ENCODE peak calls at places on chromosomes 13 and 19, in four cellular contexts. One of them, this sample, is unnamed.

GRCh38 chr19:31666126-31666525 is 316.9 kb upstream of the TSHZ3 start:
- DNase-seq in HL-60: no peak
- DNase-seq in fibroblast of pulmonary artery: no peak
- DNase-seq in astrocyte of the spinal cord: no peak
- DNase-seq in this sample: no peak

GRCh38 chr13:110108348-110109139 is 198.4 kb downstream of the COL4A1 start:
- DNase-seq in HL-60: peak
- DNase-seq in fibroblast of pulmonary artery: peak
- DNase-seq in astrocyte of the spinal cord: peak
- DNase-seq in this sample: peak

GRCh38 chr19:15378529-15379082 is 981 bp downstream of the AKAP8 start:
- DNase-seq in HL-60: no peak
- DNase-seq in fibroblast of pulmonary artery: peak
- DNase-seq in astrocyte of the spinal cord: peak
- DNase-seq in this sample: no peak

GRCh38 chr19:52196256-52196967 is 6.6 kb downstream of the PPP2R1A start:
- DNase-seq in HL-60: no peak
- DNase-seq in fibroblast of pulmonary artery: no peak
- DNase-seq in astrocyte of the spinal cord: no peak
- DNase-seq in this sample: no peak

GRCh38 chr13:109869312-109870237 is 83.2 kb upstream of the IRS2 start:
- DNase-seq in HL-60: no peak
- DNase-seq in fibroblast of pulmonary artery: peak
- DNase-seq in astrocyte of the spinal cord: peak
- DNase-seq in this sample: no peak

GRCh38 chr13:40206241-40207109 is 460.0 kb downstream of the FOXO1 start:
- DNase-seq in HL-60: no peak
- DNase-seq in fibroblast of pulmonary artery: peak
- DNase-seq in astrocyte of the spinal cord: no peak
- DNase-seq in this sample: no peak

GRCh38 chr19:33383722-33384292 is 10.3 kb downstream of the CEBPG start:
- DNase-seq in HL-60: no peak
- DNase-seq in fibroblast of pulmonary artery: no peak
- DNase-seq in astrocyte of the spinal cord: no peak
- DNase-seq in this sample: no peak

GRCh38 chr13:29548722-29549446 is 46.6 kb downstream of the SLC7A1 start:
- DNase-seq in HL-60: no peak
- DNase-seq in fibroblast of pulmonary artery: peak
- DNase-seq in astrocyte of the spinal cord: peak
- DNase-seq in this sample: peak

GRCh38 chr13:76335463-76335862 is 550.7 kb downstream of the KCTD12 start:
- DNase-seq in HL-60: no peak
- DNase-seq in fibroblast of pulmonary artery: no peak
- DNase-seq in astrocyte of the spinal cord: no peak
- DNase-seq in this sample: no peak

GRCh38 chr19:4609878-4610511 is 29.3 kb upstream of the TNFAIP8L1 start:
- DNase-seq in HL-60: peak
- DNase-seq in fibroblast of pulmonary artery: no peak
- DNase-seq in astrocyte of the spinal cord: no peak
- DNase-seq in this sample: no peak

GRCh38 chr13:59425211-59425721 is 738.5 kb downstream of the DIAPH3 start:
- DNase-seq in HL-60: no peak
- DNase-seq in fibroblast of pulmonary artery: peak
- DNase-seq in astrocyte of the spinal cord: peak
- DNase-seq in this sample: peak

GRCh38 chr19:8209965-8210659 is 942 bp downstream of the CERS4 start:
- DNase-seq in HL-60: no peak
- DNase-seq in fibroblast of pulmonary artery: no peak
- DNase-seq in astrocyte of the spinal cord: no peak
- DNase-seq in this sample: no peak

GRCh38 chr13:50425772-50426171 is 410.5 kb downstream of the KCNRG start:
- DNase-seq in HL-60: no peak
- DNase-seq in fibroblast of pulmonary artery: no peak
- DNase-seq in astrocyte of the spinal cord: no peak
- DNase-seq in this sample: no peak

GRCh38 chr13:47858678-47859050 is 142.4 kb downstream of the SUCLA2 start:
- DNase-seq in HL-60: no peak
- DNase-seq in fibroblast of pulmonary artery: peak
- DNase-seq in astrocyte of the spinal cord: peak
- DNase-seq in this sample: peak

GRCh38 chr13:73074101-73074500 is 15.3 kb downstream of the KLF5 start:
- DNase-seq in HL-60: no peak
- DNase-seq in fibroblast of pulmonary artery: peak
- DNase-seq in astrocyte of the spinal cord: no peak
- DNase-seq in this sample: no peak

GRCh38 chr13:46472384-46472783 is 80.6 kb upstream of the LRCH1 start:
- DNase-seq in HL-60: no peak
- DNase-seq in fibroblast of pulmonary artery: no peak
- DNase-seq in astrocyte of the spinal cord: no peak
- DNase-seq in this sample: no peak

GRCh38 chr13:98206946-98207345 is 29.9 kb upstream of the RNF113B start:
- DNase-seq in HL-60: no peak
- DNase-seq in fibroblast of pulmonary artery: peak
- DNase-seq in astrocyte of the spinal cord: peak
- DNase-seq in this sample: peak

GRCh38 chr19:46076031-46076880 is 35.5 kb upstream of the IGFL4 start:
- DNase-seq in HL-60: no peak
- DNase-seq in fibroblast of pulmonary artery: no peak
- DNase-seq in astrocyte of the spinal cord: no peak
- DNase-seq in this sample: no peak

GRCh38 chr19:46076951-46077814 is 36.4 kb upstream of the IGFL4 start:
- DNase-seq in HL-60: peak
- DNase-seq in fibroblast of pulmonary artery: peak
- DNase-seq in astrocyte of the spinal cord: peak
- DNase-seq in this sample: peak

GRCh38 chr19:46080561-46080960 is 39.8 kb upstream of the IGFL4 start:
- DNase-seq in HL-60: no peak
- DNase-seq in fibroblast of pulmonary artery: peak
- DNase-seq in astrocyte of the spinal cord: peak
- DNase-seq in this sample: peak

GRCh38 chr19:46081928-46082727 is 41.3 kb upstream of the IGFL4 start:
- DNase-seq in HL-60: peak
- DNase-seq in fibroblast of pulmonary artery: peak
- DNase-seq in astrocyte of the spinal cord: peak
- DNase-seq in this sample: peak

DNA sequence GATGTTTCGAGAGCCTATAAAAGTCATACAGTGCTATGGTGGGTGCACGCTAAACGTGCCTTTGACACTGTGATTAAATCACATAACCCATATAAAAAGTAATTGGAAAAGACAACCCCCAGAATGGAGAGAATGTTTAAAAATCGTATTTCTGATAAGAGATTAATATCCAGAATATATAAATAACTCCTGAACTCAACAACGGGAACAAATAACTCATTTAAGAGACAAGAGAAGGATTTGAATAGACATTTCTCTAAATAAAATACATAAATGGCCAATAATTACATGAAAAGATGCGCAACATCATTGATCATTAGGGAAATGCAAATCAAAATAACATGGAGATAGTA is 37.0 kb upstream of the IGFL4 start:
- DNase-seq in HL-60: no peak
- DNase-seq in fibroblast of pulmonary artery: no peak
- DNase-seq in astrocyte of the spinal cord: no peak
- DNase-seq in this sample: no peak
- H3K4me3 ChIP-seq in HL-60: no peak
- H3K4me3 ChIP-seq in fibroblast of pulmonary artery: no peak
- H3K4me3 ChIP-seq in astrocyte of the spinal cord: no peak
- H3K4me3 ChIP-seq in this sample: no peak

GRCh38 chr19:58361900-58362271 is 665 bp downstream of the ZNF497 start:
- DNase-seq in HL-60: peak
- DNase-seq in fibroblast of pulmonary artery: peak
- DNase-seq in astrocyte of the spinal cord: no peak
- DNase-seq in this sample: peak

GRCh38 chr19:58357798-58358145 is 4.5 kb upstream of the A1BG start:
- DNase-seq in HL-60: no peak
- DNase-seq in fibroblast of pulmonary artery: no peak
- DNase-seq in astrocyte of the spinal cord: no peak
- DNase-seq in this sample: no peak

GRCh38 chr19:58366576-58367430 is 4.3 kb upstream of the ZNF497 start:
- DNase-seq in HL-60: no peak
- DNase-seq in fibroblast of pulmonary artery: no peak
- DNase-seq in astrocyte of the spinal cord: no peak
- DNase-seq in this sample: no peak

GRCh38 chr19:58364127-58364526 is 1.6 kb upstream of the ZNF497 start:
- DNase-seq in HL-60: no peak
- DNase-seq in fibroblast of pulmonary artery: no peak
- DNase-seq in astrocyte of the spinal cord: no peak
- DNase-seq in this sample: no peak

DNA sequence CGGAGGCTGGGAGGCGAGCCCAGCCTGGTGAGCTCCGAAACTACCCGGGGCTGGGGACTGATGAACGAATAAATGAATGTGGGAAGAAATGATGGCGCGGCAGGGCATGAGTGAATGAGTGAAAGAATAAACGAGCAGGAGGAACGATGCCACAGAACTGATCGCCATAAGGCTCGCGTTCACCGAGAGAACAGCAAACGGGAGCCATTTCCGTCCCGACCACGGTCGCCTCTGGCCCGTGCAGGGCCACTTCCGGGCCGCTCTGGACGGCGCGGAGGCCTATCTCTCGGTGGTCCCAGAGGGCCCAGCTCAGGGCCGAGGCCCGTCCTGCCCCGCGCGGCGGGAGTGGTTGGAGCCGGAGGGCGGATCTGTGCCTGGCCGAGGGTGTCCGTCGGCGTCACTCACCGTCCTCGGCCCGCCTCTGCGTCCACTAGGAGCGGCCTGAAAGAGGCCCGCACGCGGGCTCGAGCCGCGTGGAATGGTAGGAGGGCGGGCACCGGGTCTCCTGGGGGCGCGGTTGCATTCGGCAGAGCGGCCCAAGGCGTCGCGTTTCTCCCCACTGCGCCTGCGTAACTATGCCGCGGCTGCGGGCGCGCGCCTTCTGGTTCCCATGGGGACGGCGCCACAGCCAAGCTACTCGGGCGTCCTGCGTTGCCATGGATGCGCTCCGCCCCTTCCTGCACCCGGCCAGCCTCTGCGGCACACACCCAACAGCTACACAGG is at the start of gene ZNF497:
- DNase-seq in HL-60: peak
- DNase-seq in fibroblast of pulmonary artery: peak
- DNase-seq in astrocyte of the spinal cord: peak
- DNase-seq in this sample: peak
- TF ChIP-seq CTCF in HL-60: no peak
- TF ChIP-seq CTCF in fibroblast of pulmonary artery: no peak
- TF ChIP-seq CTCF in astrocyte of the spinal cord: no peak
- TF ChIP-seq CTCF in this sample: no peak

GRCh38 chr19:18698321-18699167 is 15.1 kb downstream of the CRTC1 start:
- DNase-seq in HL-60: no peak
- DNase-seq in fibroblast of pulmonary artery: no peak
- DNase-seq in astrocyte of the spinal cord: no peak
- DNase-seq in this sample: no peak

GRCh38 chr19:18700501-18701249 is 17.2 kb downstream of the CRTC1 start:
- DNase-seq in HL-60: no peak
- DNase-seq in fibroblast of pulmonary artery: peak
- DNase-seq in astrocyte of the spinal cord: peak
- DNase-seq in this sample: no peak

GRCh38 chr19:18704054-18704453 is 20.6 kb downstream of the CRTC1 start:
- DNase-seq in HL-60: no peak
- DNase-seq in fibroblast of pulmonary artery: no peak
- DNase-seq in astrocyte of the spinal cord: no peak
- DNase-seq in this sample: no peak

GRCh38 chr19:18699403-18700054 is 16.0 kb downstream of the CRTC1 start:
- DNase-seq in HL-60: no peak
- DNase-seq in fibroblast of pulmonary artery: no peak
- DNase-seq in astrocyte of the spinal cord: no peak
- DNase-seq in this sample: no peak

GRCh38 chr19:18701250-18701608 is 17.7 kb downstream of the CRTC1 start:
- DNase-seq in HL-60: no peak
- DNase-seq in fibroblast of pulmonary artery: no peak
- DNase-seq in astrocyte of the spinal cord: no peak
- DNase-seq in this sample: no peak
- H3K4me3 ChIP-seq in HL-60: no peak
- H3K4me3 ChIP-seq in fibroblast of pulmonary artery: peak
- H3K4me3 ChIP-seq in astrocyte of the spinal cord: peak
- H3K4me3 ChIP-seq in this sample: peak

GRCh38 chr19:49631610-49632192 is 8.2 kb downstream of the RRAS start:
- DNase-seq in HL-60: no peak
- DNase-seq in fibroblast of pulmonary artery: no peak
- DNase-seq in astrocyte of the spinal cord: no peak
- DNase-seq in this sample: no peak
- TF ChIP-seq CTCF in HL-60: no peak
- TF ChIP-seq CTCF in fibroblast of pulmonary artery: no peak
- TF ChIP-seq CTCF in astrocyte of the spinal cord: no peak
- TF ChIP-seq CTCF in this sample: no peak

GRCh38 chr13:51783432-51784094 is 20.4 kb downstream of the DHRS12 start:
- DNase-seq in HL-60: no peak
- DNase-seq in fibroblast of pulmonary artery: no peak
- DNase-seq in astrocyte of the spinal cord: no peak
- DNase-seq in this sample: no peak

GRCh38 chr13:51782026-51782710 is 21.8 kb downstream of the DHRS12 start:
- DNase-seq in HL-60: no peak
- DNase-seq in fibroblast of pulmonary artery: no peak
- DNase-seq in astrocyte of the spinal cord: no peak
- DNase-seq in this sample: no peak

GRCh38 chr13:51786425-51787010 is 17.4 kb downstream of the DHRS12 start:
- DNase-seq in HL-60: no peak
- DNase-seq in fibroblast of pulmonary artery: peak
- DNase-seq in astrocyte of the spinal cord: no peak
- DNase-seq in this sample: no peak

GRCh38 chr13:51784097-51784496 is 19.9 kb downstream of the DHRS12 start:
- DNase-seq in HL-60: no peak
- DNase-seq in fibroblast of pulmonary artery: no peak
- DNase-seq in astrocyte of the spinal cord: no peak
- DNase-seq in this sample: no peak

GRCh38 chr13:51785592-51786424 is 18.2 kb downstream of the DHRS12 start:
- DNase-seq in HL-60: no peak
- DNase-seq in fibroblast of pulmonary artery: peak
- DNase-seq in astrocyte of the spinal cord: no peak
- DNase-seq in this sample: no peak
- H3K4me3 ChIP-seq in HL-60: no peak
- H3K4me3 ChIP-seq in fibroblast of pulmonary artery: no peak
- H3K4me3 ChIP-seq in astrocyte of the spinal cord: no peak
- H3K4me3 ChIP-seq in this sample: no peak

This sample was measured in astrocyte of the cerebellum.